ENCODE peak calls at places on chromosomes 1 and 21, in five cellular contexts. One of them, this sample, is unnamed.

GRCh38 chr1:225201447-225201846 is 226.4 kb downstream of the LBR start:
- DNase-seq in K562: no peak
- DNase-seq in HEK293T: no peak
- DNase-seq in NCI-H460: no peak
- DNase-seq in brain pericyte: no peak
- DNase-seq in this sample: no peak

GRCh38 chr1:235960799-235961198 is 94.1 kb upstream of the LYST start:
- DNase-seq in K562: no peak
- DNase-seq in HEK293T: no peak
- DNase-seq in brain pericyte: no peak
- DNase-seq in NCI-H460: no peak
- DNase-seq in this sample: no peak

GRCh38 chr1:154747380-154747779 is 122.7 kb downstream of the KCNN3 start:
- DNase-seq in NCI-H460: no peak
- DNase-seq in brain pericyte: no peak
- DNase-seq in HEK293T: no peak
- DNase-seq in K562: no peak
- DNase-seq in this sample: no peak

GRCh38 chr1:193103759-193104495 is 1.3 kb downstream of the GLRX2 start:
- DNase-seq in brain pericyte: no peak
- DNase-seq in K562: no peak
- DNase-seq in NCI-H460: no peak
- DNase-seq in HEK293T: no peak
- DNase-seq in this sample: no peak

GRCh38 chr1:93328809-93329477 is 16.8 kb upstream of the DR1 start:
- DNase-seq in NCI-H460: no peak
- DNase-seq in K562: no peak
- DNase-seq in HEK293T: no peak
- DNase-seq in brain pericyte: no peak
- DNase-seq in this sample: no peak

GRCh38 chr1:32242341-32242851 is 4.6 kb upstream of the FAM167B start:
- DNase-seq in HEK293T: no peak
- DNase-seq in brain pericyte: no peak
- DNase-seq in K562: no peak
- DNase-seq in NCI-H460: no peak
- DNase-seq in this sample: peak

GRCh38 chr21:38661296-38662223 is 144.2 kb upstream of the ETS2 start:
- DNase-seq in HEK293T: peak
- DNase-seq in brain pericyte: no peak
- DNase-seq in K562: no peak
- DNase-seq in NCI-H460: no peak
- DNase-seq in this sample: peak

GRCh38 chr1:221869759-221870158 is 127.9 kb upstream of the DUSP10 start:
- DNase-seq in HEK293T: no peak
- DNase-seq in brain pericyte: no peak
- DNase-seq in K562: no peak
- DNase-seq in NCI-H460: no peak
- DNase-seq in this sample: no peak

GRCh38 chr21:40047993-40048730 is 180.9 kb downstream of the PCP4 start:
- DNase-seq in brain pericyte: no peak
- DNase-seq in K562: no peak
- DNase-seq in NCI-H460: no peak
- DNase-seq in HEK293T: no peak
- DNase-seq in this sample: no peak